ENCODE peak calls at places on chromosomes 11 and 22, in nine cellular contexts. C is AG04450, R is fibroblast of lung, V is Caco-2, X is lower lobe of right lung, J is hepatocyte, H is endothelial cell, B is GM23338, Z is AG09309. S is an unnamed sample.

GRCh38 chr11:7448126-7448525 is 37.2 kb upstream of the OLFML1 start:
- DNase-seq in C (no peak), R (no peak), V (no peak), X (no peak), J (no peak), H (no peak), B (peak), Z (no peak), S (no peak)

GRCh38 chr22:46573781-46574437 is 36.5 kb upstream of the CELSR1 start:
- DNase-seq in C (no peak), R (no peak), V (no peak), X (peak), J (no peak), H (no peak), B (no peak), Z (no peak), S (no peak)

GRCh38 chr11:13091373-13091772 is 82.3 kb downstream of the RASSF10 start:
- DNase-seq in C (no peak), R (no peak), V (no peak), X (no peak), J (no peak), H (no peak), B (no peak), Z (no peak), S (no peak)

GRCh38 chr22:38802671-38803121 is 8.8 kb upstream of the DNAL4 start:
- DNase-seq in C (peak), R (peak), V (peak), X (no peak), J (peak), H (no peak), B (peak), Z (peak), S (peak)

GRCh38 chr11:46984987-46985386 is 48.4 kb downstream of the CSTPP1 start:
- DNase-seq in C (no peak), R (no peak), V (no peak), X (no peak), J (no peak), H (no peak), B (no peak), Z (no peak), S (no peak)

GRCh38 chr11:79237676-79238075 is 203.2 kb downstream of the TENM4 start:
- DNase-seq in C (peak), R (peak), V (no peak), X (no peak), J (peak), H (no peak), B (no peak), Z (peak), S (peak)

GRCh38 chr11:78654866-78655265 is 80.2 kb upstream of the NARS2 start:
- DNase-seq in C (no peak), R (no peak), V (no peak), X (no peak), J (no peak), H (no peak), B (no peak), Z (no peak), S (no peak)

GRCh38 chr11:16252373-16252772 is 104.0 kb downstream of the SOX6 start:
- DNase-seq in C (no peak), R (no peak), V (peak), X (no peak), J (peak), H (no peak), B (peak), Z (no peak), S (no peak)

GRCh38 chr11:95231881-95232605 is 1.0 kb upstream of the SESN3 start:
- DNase-seq in C (no peak), R (peak), V (no peak), X (peak), J (peak), H (peak), B (peak), Z (no peak), S (no peak)

GRCh38 chr11:71334191-71334590 is 81.8 kb upstream of the SHANK2 start:
- DNase-seq in C (no peak), R (no peak), V (no peak), X (no peak), J (no peak), H (no peak), B (no peak), Z (no peak), S (no peak)

GRCh38 chr11:32331098-32331497 is 104.2 kb downstream of the WT1 start:
- DNase-seq in C (no peak), R (peak), V (no peak), X (no peak), J (no peak), H (no peak), B (no peak), Z (no peak), S (no peak)

GRCh38 chr11:113392522-113392921 is 4.9 kb downstream of the ANKK1 start:
- DNase-seq in C (no peak), R (no peak), V (no peak), X (no peak), J (no peak), H (no peak), B (no peak), Z (no peak), S (no peak)

GRCh38 chr11:80165763-80166162 is 724.9 kb upstream of the TENM4 start:
- DNase-seq in C (no peak), R (peak), V (no peak), X (no peak), J (no peak), H (no peak), B (no peak), Z (no peak), S (no peak)

GRCh38 chr11:67293090-67293489 is 4.0 kb downstream of the ANKRD13D start:
- DNase-seq in C (no peak), R (peak), V (no peak), X (peak), J (no peak), H (no peak), B (no peak), Z (no peak), S (no peak)

GRCh38 chr11:61621917-61622585 is 41.2 kb upstream of the SYT7 start:
- DNase-seq in C (no peak), R (no peak), V (no peak), X (no peak), J (no peak), H (no peak), B (peak), Z (no peak), S (no peak)

GRCh38 chr11:69572233-69572860 is 68.6 kb upstream of the CCND1 start:
- DNase-seq in C (no peak), R (no peak), V (no peak), X (no peak), J (no peak), H (no peak), B (no peak), Z (no peak), S (no peak)

GRCh38 chr22:38824587-38824986 is 19.2 kb downstream of the NPTXR start:
- DNase-seq in C (peak), R (peak), V (peak), X (peak), J (peak), H (peak), B (peak), Z (no peak), S (peak)

GRCh38 chr22:40385041-40385782 is 14.8 kb downstream of the SGSM3 start:
- DNase-seq in C (no peak), R (no peak), V (no peak), X (no peak), J (no peak), H (no peak), B (no peak), Z (no peak), S (no peak)

GRCh38 chr22:28034760-28035401 is 115.8 kb upstream of the PITPNB start:
- DNase-seq in C (no peak), R (peak), V (no peak), X (no peak), J (peak), H (no peak), B (no peak), Z (no peak), S (no peak)

GRCh38 chr11:21552910-21553309 is 640.0 kb upstream of the ANO5 start:
- DNase-seq in C (no peak), R (peak), V (no peak), X (no peak), J (peak), H (no peak), B (no peak), Z (no peak), S (no peak)

GRCh38 chr22:40637181-40638150 is 947 bp upstream of the MRTFA start:
- DNase-seq in C (no peak), R (no peak), V (no peak), X (peak), J (peak), H (no peak), B (peak), Z (no peak), S (no peak)

GRCh38 chr11:96103721-96104120 is 179.8 kb upstream of the MTMR2 start:
- DNase-seq in C (no peak), R (no peak), V (no peak), X (no peak), J (no peak), H (no peak), B (no peak), Z (no peak), S (no peak)

GRCh38 chr22:27801197-27801615 is 350 bp downstream of the MN1 start:
- DNase-seq in C (no peak), R (peak), V (peak), X (no peak), J (peak), H (peak), B (peak), Z (no peak), S (no peak)

DNA sequence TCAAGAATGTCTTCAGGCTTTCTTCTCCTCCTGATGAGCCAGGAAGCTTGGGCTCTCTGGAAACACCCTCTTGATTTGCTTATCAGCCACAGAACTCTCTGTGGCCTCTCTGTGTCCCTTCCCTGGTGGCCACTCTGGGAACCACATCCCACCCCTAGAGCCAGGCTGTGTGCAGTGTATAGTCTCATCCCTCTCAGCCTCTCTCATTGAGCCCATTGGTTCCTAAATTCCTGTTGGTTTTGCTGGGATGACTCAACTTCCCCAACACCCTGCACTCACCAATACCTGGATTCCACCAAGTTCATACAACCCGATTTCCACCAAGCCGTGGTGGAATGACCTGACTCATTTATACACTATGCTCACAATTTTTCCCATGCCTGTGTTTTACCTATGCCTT is 5.2 kb downstream of the IRAG1 start:
- DNase-seq in C (no peak), R (peak), V (no peak), X (no peak), J (no peak), H (no peak), B (peak), Z (no peak), S (no peak)
- TF ChIP-seq CTCF in C (peak), R (peak), V (no peak), X (no peak), J (no peak), H (peak), B (peak), Z (peak), S (no peak)

GRCh38 chr11:75219869-75220268 is 20.7 kb upstream of the TPBGL start:
- DNase-seq in C (no peak), R (no peak), V (no peak), X (no peak), J (no peak), H (no peak), B (no peak), Z (no peak), S (no peak)

GRCh38 chr11:75214843-75215242 is 25.7 kb upstream of the TPBGL start:
- DNase-seq in C (no peak), R (no peak), V (no peak), X (no peak), J (no peak), H (no peak), B (no peak), Z (no peak), S (no peak)

GRCh38 chr11:75208444-75208843 is 32.1 kb upstream of the TPBGL start:
- DNase-seq in C (no peak), R (no peak), V (no peak), X (no peak), J (no peak), H (no peak), B (no peak), Z (no peak), S (no peak)

GRCh38 chr11:75212463-75212862 is 28.1 kb upstream of the TPBGL start:
- DNase-seq in C (no peak), R (no peak), V (no peak), X (no peak), J (no peak), H (no peak), B (no peak), Z (no peak), S (no peak)

GRCh38 chr11:75214411-75214821 is 26.2 kb upstream of the TPBGL start:
- DNase-seq in C (peak), R (peak), V (peak), X (peak), J (peak), H (peak), B (peak), Z (peak), S (peak)
- TF ChIP-seq CTCF in C (peak), R (peak), V (peak), X (peak), J (peak), H (peak), B (peak), Z (peak), S (peak)

DNA sequence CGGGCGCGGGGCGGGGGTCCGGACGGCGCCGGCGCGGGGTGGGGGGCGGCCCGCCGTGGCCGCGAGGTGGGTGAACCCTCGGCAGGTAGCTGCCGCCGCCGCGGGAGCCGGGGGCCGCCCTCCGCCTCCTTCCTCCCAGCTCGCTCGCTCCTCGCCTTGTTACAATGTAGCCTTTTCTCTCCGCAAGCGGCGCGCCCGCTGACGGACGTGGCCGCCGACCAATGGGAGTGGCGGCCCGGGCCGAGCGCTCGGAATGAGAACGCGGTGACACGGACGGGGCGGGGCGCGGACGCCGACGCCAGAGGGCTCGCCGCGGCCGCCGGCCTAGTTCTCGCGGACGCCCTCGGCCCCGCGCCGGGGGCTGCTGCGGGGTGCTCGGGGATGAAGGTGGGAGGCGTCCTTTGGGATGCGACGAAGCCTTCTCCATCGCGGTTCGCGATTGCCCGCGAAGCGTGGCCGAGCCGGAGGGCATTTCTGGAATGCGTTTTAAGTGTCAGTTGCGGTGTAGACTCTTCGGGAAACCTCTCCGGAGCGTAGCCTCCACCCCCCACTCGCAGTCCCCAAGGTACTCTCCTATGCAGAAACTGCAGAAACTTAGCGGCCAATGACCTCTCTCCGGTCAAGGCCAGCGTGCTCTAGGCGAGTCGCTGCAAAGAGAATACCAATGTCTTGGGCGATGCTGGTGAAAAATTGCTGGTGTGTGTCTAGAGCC is 734 bp downstream of the PRDM11 start:
- DNase-seq in C (peak), R (peak), V (peak), X (peak), J (peak), H (peak), B (peak), Z (peak), S (peak)
- TF ChIP-seq CTCF in C (no peak), R (no peak), V (no peak), X (peak), J (no peak), H (no peak), B (no peak), Z (no peak), S (no peak)

GRCh38 chr22:37328017-37328416 is 45.7 kb downstream of the CYTH4 start:
- DNase-seq in C (peak), R (peak), V (no peak), X (no peak), J (no peak), H (no peak), B (no peak), Z (peak), S (no peak)
- TF ChIP-seq CTCF in C (no peak), R (no peak), V (no peak), X (no peak), J (no peak), H (no peak), B (no peak), Z (no peak), S (no peak)

GRCh38 chr11:2139118-2139490 is at the start of gene IGF2:
- DNase-seq in C (no peak), R (no peak), V (peak), X (no peak), J (peak), H (no peak), B (peak), Z (no peak), S (no peak)
- TF ChIP-seq CTCF in C (no peak), R (no peak), V (peak), X (no peak), J (peak), H (no peak), B (no peak), Z (no peak), S (no peak)

GRCh38 chr11:107562647-107563208 is 2.8 kb downstream of the ALKBH8 start:
- DNase-seq in C (no peak), R (peak), V (no peak), X (no peak), J (no peak), H (no peak), B (no peak), Z (no peak), S (no peak)
- TF ChIP-seq CTCF in C (no peak), R (no peak), V (no peak), X (no peak), J (no peak), H (no peak), B (no peak), Z (no peak), S (no peak)

DNA sequence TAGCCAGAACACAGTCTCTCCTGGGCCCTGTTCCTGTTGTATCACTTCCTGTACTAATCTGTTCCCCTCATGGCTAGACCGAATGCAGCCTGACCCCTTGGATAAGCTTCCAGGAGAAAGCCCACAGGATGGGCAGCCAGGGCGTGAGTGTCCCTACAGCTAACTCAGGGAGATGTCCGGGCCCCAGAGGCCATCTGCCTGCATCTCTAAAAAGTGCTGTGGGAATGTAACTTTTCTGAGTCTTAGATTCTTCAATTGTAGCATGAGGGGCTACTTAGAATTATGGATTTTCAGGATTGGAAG is 7.7 kb upstream of the MALAT1 start:
- DNase-seq in C (no peak), R (peak), V (no peak), X (no peak), J (no peak), H (no peak), B (no peak), Z (no peak), S (no peak)
- TF ChIP-seq CTCF in C (no peak), R (no peak), V (no peak), X (no peak), J (no peak), H (no peak), B (no peak), Z (no peak), S (no peak)

DNA sequence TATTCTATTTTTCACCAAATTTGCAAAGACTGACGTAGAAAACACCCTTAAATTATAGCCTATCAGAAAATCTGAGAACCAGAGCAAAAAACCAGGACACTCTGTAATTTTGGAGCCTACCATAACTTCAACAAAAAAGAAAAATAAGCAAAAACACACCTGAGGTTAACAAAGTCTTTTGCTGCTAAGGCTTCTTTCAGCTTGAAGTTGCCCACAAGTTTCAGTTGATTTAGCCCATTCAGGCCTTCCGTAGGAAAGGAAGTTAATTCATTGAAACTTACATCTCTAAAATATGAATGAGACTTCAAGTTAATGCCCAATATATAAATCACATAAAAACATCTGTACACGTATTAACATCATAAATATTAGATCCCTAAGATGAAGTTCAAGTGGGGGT is 10.4 kb upstream of the CCDC34 start:
- DNase-seq in C (no peak), R (no peak), V (no peak), X (no peak), J (no peak), H (no peak), B (no peak), Z (no peak), S (no peak)
- TF ChIP-seq CTCF in C (no peak), R (no peak), V (no peak), X (no peak), J (no peak), H (no peak), B (no peak), Z (no peak), S (no peak)

GRCh38 chr11:134118016-134118415 is 49.1 kb downstream of the JAM3 start:
- DNase-seq in C (no peak), R (peak), V (no peak), X (no peak), J (no peak), H (no peak), B (no peak), Z (no peak), S (no peak)

GRCh38 chr11:134120921-134121526 is 52.2 kb downstream of the JAM3 start:
- DNase-seq in C (no peak), R (peak), V (no peak), X (no peak), J (no peak), H (peak), B (no peak), Z (no peak), S (peak)

GRCh38 chr11:134116210-134116609 is 47.3 kb downstream of the JAM3 start:
- DNase-seq in C (no peak), R (no peak), V (no peak), X (no peak), J (no peak), H (no peak), B (no peak), Z (no peak), S (no peak)

GRCh38 chr11:134119094-134119493 is 50.2 kb downstream of the JAM3 start:
- DNase-seq in C (peak), R (peak), V (no peak), X (no peak), J (no peak), H (no peak), B (no peak), Z (no peak), S (no peak)

GRCh38 chr11:134120143-134120850 is 51.4 kb downstream of the JAM3 start:
- DNase-seq in C (peak), R (peak), V (no peak), X (no peak), J (peak), H (no peak), B (no peak), Z (peak), S (peak)
- TF ChIP-seq CTCF in C (no peak), R (no peak), V (no peak), X (no peak), J (no peak), H (no peak), B (no peak), Z (no peak), S (no peak)

DNA sequence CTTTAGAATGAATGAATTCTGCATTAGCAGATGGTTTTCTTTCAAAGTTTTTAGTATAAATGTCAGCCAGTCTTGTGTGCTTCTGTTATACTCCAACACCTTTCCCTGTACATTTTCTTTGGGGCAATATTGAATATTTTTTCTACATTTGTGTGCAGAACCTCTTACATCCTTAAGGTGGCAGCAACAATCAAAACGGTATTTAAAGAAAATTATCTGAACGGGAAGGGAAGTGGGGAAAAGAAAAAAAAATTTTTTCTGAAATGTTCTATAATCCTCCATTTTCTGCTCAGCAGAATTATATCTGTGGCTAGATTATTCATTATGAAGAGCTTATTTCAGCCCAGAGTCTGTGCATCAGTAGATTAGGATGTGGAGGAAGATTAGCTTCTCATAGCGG is 347.3 kb upstream of the RAG2 start:
- DNase-seq in C (no peak), R (no peak), V (no peak), X (no peak), J (peak), H (no peak), B (no peak), Z (no peak), S (no peak)
- TF ChIP-seq CTCF in C (peak), R (peak), V (peak), X (no peak), J (peak), H (peak), B (peak), Z (peak), S (peak)